ENCODE peak calls at places on chromosomes 4 and X, in nine cellular contexts. H, D, V, B, Q, W, K, M and L are unnamed samples.
A peak's percentile ranks its signal among the peaks of the same experiment; 100 is the strongest.

GRCh38 chr4:78945638-78946179 is 6.5 kb upstream of the PAQR3 start:
- DNase-seq in M (no peak), K (no peak), H (no peak), D (no peak), W (no peak), B (no peak), Q (peak; percentile 50), V (no peak), L (peak; percentile 41)

GRCh38 chr4:77327151-77327550 is 170.1 kb downstream of the CCNG2 start:
- DNase-seq in V (no peak), B (no peak), M (no peak), H (no peak), D (no peak), W (no peak), K (no peak), Q (no peak), L (no peak)

GRCh38 chr4:177681902-177682301 is 239.7 kb upstream of the AGA start:
- DNase-seq in Q (peak; percentile 13), H (peak; percentile 52), D (no peak), K (no peak), V (no peak), B (no peak), W (no peak), M (no peak), L (no peak)

GRCh38 chr4:53852343-53852742 is 212.1 kb downstream of the CHIC2 start:
- DNase-seq in K (no peak), D (no peak), W (no peak), M (no peak), V (no peak), H (peak; percentile 81), B (no peak), Q (peak; percentile 37), L (peak; percentile 32)

GRCh38 chr4:151150821-151151580 is 51.6 kb downstream of the RPS3A start:
- DNase-seq in Q (no peak), V (no peak), W (no peak), M (no peak), B (no peak), K (no peak), H (no peak), D (no peak), L (no peak)

GRCh38 chrX:3345281-3346081 is 971 bp downstream of the MXRA5 start:
- DNase-seq in W (peak; percentile 38), Q (peak; percentile 56), B (peak; percentile 67), H (no peak), M (peak; percentile 58), V (no peak), K (no peak), D (no peak), L (peak; percentile 44)

GRCh38 chrX:97315939-97316338 is 432.2 kb downstream of the RPA4 start:
- DNase-seq in Q (no peak), D (no peak), B (no peak), K (no peak), H (no peak), M (no peak), W (no peak), V (no peak), L (no peak)

GRCh38 chrX:135324463-135324862 is 15.2 kb downstream of the ETDC start:
- DNase-seq in V (no peak), Q (no peak), B (no peak), M (no peak), D (no peak), W (no peak), K (no peak), H (no peak), L (no peak)

GRCh38 chrX:22351966-22352365 is 79.3 kb downstream of the CBLL2 start:
- DNase-seq in V (no peak), H (no peak), B (no peak), K (no peak), Q (no peak), D (no peak), M (no peak), W (no peak), L (no peak)

GRCh38 chr4:113584407-113585150 is 177.0 kb downstream of the CAMK2D start:
- DNase-seq in K (no peak), V (no peak), D (no peak), M (no peak), B (no peak), W (no peak), H (peak; percentile 83), Q (peak; percentile 84), L (peak; percentile 80)

GRCh38 chr4:149077142-149077541 is 634.9 kb upstream of the NR3C2 start:
- DNase-seq in M (no peak), B (no peak), D (no peak), Q (peak; percentile 23), H (peak; percentile 56), W (no peak), V (no peak), K (no peak), L (peak; percentile 22)

GRCh38 chrX:11704725-11705495 is 39.2 kb upstream of the ARHGAP6 start:
- DNase-seq in M (no peak), D (no peak), H (peak; percentile 5), Q (peak; percentile 41), K (no peak), W (no peak), V (no peak), B (no peak), L (peak; percentile 32)

GRCh38 chr4:8738471-8738931 is 133.1 kb downstream of the HMX1 start:
- DNase-seq in K (no peak), H (no peak), D (no peak), M (no peak), W (no peak), V (no peak), Q (no peak), B (peak; percentile 33), L (no peak)

GRCh38 chrX:116435597-116435996 is 809 bp upstream of the SLC6A14 start:
- DNase-seq in W (no peak), Q (no peak), H (no peak), V (no peak), D (no peak), K (no peak), B (no peak), M (no peak), L (no peak)
- H3K27ac ChIP-seq in W (no peak overlapping the region), Q (no peak overlapping the region), H (no peak overlapping the region), V (no peak overlapping the region), D (no peak overlapping the region), K (no peak overlapping the region), B (no peak overlapping the region), M (no peak overlapping the region), L (no peak overlapping the region)

GRCh38 chrX:136850441-136851175 is 29.9 kb downstream of the RBMX start:
- DNase-seq in D (no peak), K (no peak), W (no peak), B (no peak), V (no peak), H (no peak), M (no peak), Q (no peak), L (no peak)

GRCh38 chrX:136847874-136848273 is 32.7 kb downstream of the RBMX start:
- DNase-seq in D (no peak), W (no peak), V (no peak), B (no peak), K (no peak), H (peak; percentile 73), M (no peak), Q (peak; percentile 75), L (peak; percentile 66)

GRCh38 chrX:136849395-136849794 is 31.1 kb downstream of the RBMX start:
- DNase-seq in B (no peak), W (no peak), V (no peak), Q (no peak), M (no peak), H (no peak), K (no peak), D (no peak), L (no peak)

GRCh38 chrX:136856050-136856449 is 24.5 kb downstream of the RBMX start:
- DNase-seq in H (no peak), W (no peak), V (no peak), M (no peak), B (no peak), D (no peak), Q (no peak), K (no peak), L (no peak)

GRCh38 chrX:136851526-136851925 is 29.0 kb downstream of the RBMX start:
- DNase-seq in H (no peak), M (no peak), V (no peak), D (no peak), B (no peak), W (no peak), Q (no peak), K (no peak), L (no peak)
- H3K27ac ChIP-seq in H (no peak overlapping the region), M (no peak overlapping the region), V (no peak overlapping the region), D (no peak overlapping the region), B (no peak overlapping the region), W (no peak overlapping the region), Q (no peak overlapping the region), K (no peak overlapping the region), L (no peak overlapping the region)

GRCh38 chr4:99921174-99921573 is 25.2 kb downstream of the DNAJB14 start:
- DNase-seq in W (no peak), M (no peak), V (no peak), H (no peak), Q (no peak), D (no peak), K (no peak), B (no peak), L (no peak)

GRCh38 chr4:99918656-99919055 is 24.4 kb upstream of the LAMTOR3 start:
- DNase-seq in W (no peak), V (no peak), B (no peak), D (no peak), M (no peak), Q (no peak), H (no peak), K (no peak), L (no peak)

GRCh38 chr4:99917575-99917974 is 23.3 kb upstream of the LAMTOR3 start:
- DNase-seq in Q (no peak), D (no peak), W (no peak), H (no peak), K (no peak), V (no peak), B (no peak), M (no peak), L (no peak)

GRCh38 chr4:99915449-99915848 is 21.2 kb upstream of the LAMTOR3 start:
- DNase-seq in V (no peak), Q (no peak), M (no peak), B (no peak), D (no peak), K (no peak), H (peak; percentile 7), W (no peak), L (no peak)
- H3K27ac ChIP-seq in V (no peak overlapping the region), Q (no peak overlapping the region), M (no peak overlapping the region), B (no peak overlapping the region), D (no peak overlapping the region), K (no peak overlapping the region), H (no peak overlapping the region), W (no peak overlapping the region), L (no peak overlapping the region)

DNA sequence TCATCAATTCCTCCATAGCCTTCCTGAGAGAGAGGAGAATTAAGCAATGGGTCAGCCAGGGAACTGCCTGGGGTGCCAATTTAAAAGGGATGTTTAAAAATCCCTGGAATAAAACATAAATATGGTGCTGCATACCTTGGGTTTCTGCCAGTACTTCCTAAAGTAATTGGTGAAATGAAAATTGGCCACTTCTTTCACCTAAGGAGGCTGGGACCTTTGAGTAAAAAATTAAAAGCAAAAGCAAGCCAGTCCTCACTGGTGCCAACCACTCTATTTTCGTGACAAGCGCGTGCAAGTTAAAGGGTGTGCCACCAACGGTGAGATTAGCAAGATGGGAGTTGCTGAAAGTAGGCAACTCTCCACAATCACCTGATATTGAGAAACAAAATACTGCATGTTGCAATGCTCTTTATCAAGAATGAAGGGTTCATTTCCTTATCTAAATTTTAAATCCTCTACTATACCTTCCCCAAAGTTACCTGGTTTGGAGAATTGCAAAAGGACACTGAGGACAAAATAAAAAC is 19.7 kb upstream of the RTL9 start:
- DNase-seq in M (no peak), D (no peak), Q (no peak), W (peak; percentile 1), B (no peak), K (no peak), V (no peak), H (no peak), L (no peak)
- H3K27ac ChIP-seq in M (no peak overlapping the region), D (no peak overlapping the region), Q (no peak overlapping the region), W (peak overlapping the region; percentile 73), B (no peak overlapping the region), K (no peak overlapping the region), V (no peak overlapping the region), H (no peak overlapping the region), L (no peak overlapping the region)